ENCODE peak calls at places on chromosomes 12 and 14, in nine cellular contexts. One of them, this sample, is unnamed.

GRCh38 chr14:53608369-53608768 is 348.3 kb downstream of the BMP4 start:
- DNase-seq in pancreas: peak; percentile 15
- DNase-seq in AG10803: no peak
- DNase-seq in fibroblast of mammary gland: peak; percentile 25
- DNase-seq in fibroblast of lung: no peak
- DNase-seq in astrocyte: no peak
- DNase-seq in fibroblast of the aortic adventitia: no peak
- DNase-seq in astrocyte of the spinal cord: no peak
- DNase-seq in epithelial cell of esophagus: peak; percentile 97
- DNase-seq in this sample: peak; percentile 1

GRCh38 chr12:24991209-24992049 is 42.5 kb upstream of the BCAT1 start:
- DNase-seq in fibroblast of mammary gland: peak; percentile 70
- DNase-seq in fibroblast of the aortic adventitia: peak; percentile 76
- DNase-seq in astrocyte of the spinal cord: peak; percentile 75
- DNase-seq in astrocyte: peak; percentile 32
- DNase-seq in pancreas: no peak
- DNase-seq in AG10803: peak; percentile 58
- DNase-seq in epithelial cell of esophagus: peak; percentile 76
- DNase-seq in fibroblast of lung: peak; percentile 46
- DNase-seq in this sample: peak; percentile 78

GRCh38 chr12:12804011-12804410 is 9.1 kb upstream of the DDX47 start:
- DNase-seq in astrocyte of the spinal cord: peak; percentile 41
- DNase-seq in fibroblast of mammary gland: peak; percentile 45
- DNase-seq in epithelial cell of esophagus: peak; percentile 86
- DNase-seq in AG10803: no peak
- DNase-seq in pancreas: no peak
- DNase-seq in fibroblast of the aortic adventitia: no peak
- DNase-seq in fibroblast of lung: peak; percentile 39
- DNase-seq in astrocyte: no peak
- DNase-seq in this sample: no peak

GRCh38 chr12:80565276-80565675 is 121.2 kb downstream of the PTPRQ start:
- DNase-seq in astrocyte of the spinal cord: peak; percentile 55
- DNase-seq in pancreas: no peak
- DNase-seq in epithelial cell of esophagus: peak; percentile 38
- DNase-seq in fibroblast of mammary gland: no peak
- DNase-seq in astrocyte: peak; percentile 44
- DNase-seq in fibroblast of the aortic adventitia: peak; percentile 43
- DNase-seq in AG10803: peak; percentile 25
- DNase-seq in fibroblast of lung: peak; percentile 44
- DNase-seq in this sample: peak; percentile 59

GRCh38 chr14:98931911-98932310 is 340.1 kb downstream of the BCL11B start:
- DNase-seq in fibroblast of the aortic adventitia: no peak
- DNase-seq in epithelial cell of esophagus: no peak
- DNase-seq in AG10803: no peak
- DNase-seq in fibroblast of mammary gland: no peak
- DNase-seq in astrocyte: no peak
- DNase-seq in pancreas: no peak
- DNase-seq in astrocyte of the spinal cord: no peak
- DNase-seq in fibroblast of lung: no peak
- DNase-seq in this sample: no peak

GRCh38 chr14:48937796-48938195 is 648.4 kb downstream of the RPS29 start:
- DNase-seq in pancreas: no peak
- DNase-seq in epithelial cell of esophagus: peak; percentile 2
- DNase-seq in astrocyte of the spinal cord: peak; percentile 59
- DNase-seq in fibroblast of mammary gland: peak; percentile 36
- DNase-seq in fibroblast of the aortic adventitia: no peak
- DNase-seq in astrocyte: peak; percentile 64
- DNase-seq in fibroblast of lung: peak; percentile 70
- DNase-seq in AG10803: peak; percentile 6
- DNase-seq in this sample: peak; percentile 0

GRCh38 chr12:127241056-127241830 is 1025.7 kb upstream of the TMEM132C start:
- DNase-seq in astrocyte: peak; percentile 87
- DNase-seq in fibroblast of mammary gland: peak; percentile 89
- DNase-seq in astrocyte of the spinal cord: no peak
- DNase-seq in pancreas: no peak
- DNase-seq in fibroblast of the aortic adventitia: peak; percentile 46
- DNase-seq in AG10803: peak; percentile 34
- DNase-seq in fibroblast of lung: peak; percentile 89
- DNase-seq in epithelial cell of esophagus: peak; percentile 96
- DNase-seq in this sample: peak; percentile 25

GRCh38 chr14:85934123-85934885 is 404.4 kb downstream of the FLRT2 start:
- DNase-seq in astrocyte: no peak
- DNase-seq in astrocyte of the spinal cord: peak; percentile 18
- DNase-seq in fibroblast of the aortic adventitia: peak; percentile 4
- DNase-seq in pancreas: no peak
- DNase-seq in fibroblast of lung: peak; percentile 0
- DNase-seq in fibroblast of mammary gland: peak; percentile 41
- DNase-seq in epithelial cell of esophagus: peak; percentile 2
- DNase-seq in AG10803: peak; percentile 4
- DNase-seq in this sample: peak; percentile 39

GRCh38 chr12:132024758-132025157 is 75.0 kb downstream of the EP400 start:
- DNase-seq in epithelial cell of esophagus: no peak
- DNase-seq in astrocyte of the spinal cord: no peak
- DNase-seq in fibroblast of the aortic adventitia: no peak
- DNase-seq in pancreas: no peak
- DNase-seq in astrocyte: no peak
- DNase-seq in fibroblast of mammary gland: no peak
- DNase-seq in fibroblast of lung: no peak
- DNase-seq in AG10803: no peak
- DNase-seq in this sample: no peak

GRCh38 chr14:100271247-100271939 is 32.4 kb downstream of the YY1 start:
- DNase-seq in epithelial cell of esophagus: peak; percentile 58
- DNase-seq in fibroblast of lung: no peak
- DNase-seq in astrocyte: no peak
- DNase-seq in fibroblast of mammary gland: peak; percentile 25
- DNase-seq in pancreas: peak; percentile 80
- DNase-seq in fibroblast of the aortic adventitia: peak; percentile 48
- DNase-seq in AG10803: peak; percentile 6
- DNase-seq in astrocyte of the spinal cord: peak; percentile 19
- DNase-seq in this sample: peak; percentile 45

GRCh38 chr14:99188721-99189120 is 83.3 kb downstream of the BCL11B start:
- DNase-seq in fibroblast of mammary gland: no peak
- DNase-seq in epithelial cell of esophagus: no peak
- DNase-seq in astrocyte: no peak
- DNase-seq in fibroblast of the aortic adventitia: no peak
- DNase-seq in pancreas: no peak
- DNase-seq in AG10803: no peak
- DNase-seq in astrocyte of the spinal cord: no peak
- DNase-seq in fibroblast of lung: no peak
- DNase-seq in this sample: no peak

GRCh38 chr12:76680940-76681339 is 83.0 kb upstream of the ZDHHC17 start:
- DNase-seq in astrocyte: peak; percentile 80
- DNase-seq in AG10803: peak; percentile 90
- DNase-seq in fibroblast of the aortic adventitia: peak; percentile 15
- DNase-seq in epithelial cell of esophagus: no peak
- DNase-seq in fibroblast of mammary gland: no peak
- DNase-seq in fibroblast of lung: peak; percentile 82
- DNase-seq in pancreas: no peak
- DNase-seq in astrocyte of the spinal cord: peak; percentile 25
- DNase-seq in this sample: peak; percentile 39

GRCh38 chr12:1574863-1575254 is 19.5 kb downstream of the FBXL14 start:
- DNase-seq in astrocyte: no peak
- DNase-seq in astrocyte of the spinal cord: peak; percentile 61
- DNase-seq in fibroblast of mammary gland: no peak
- DNase-seq in epithelial cell of esophagus: no peak
- DNase-seq in AG10803: no peak
- DNase-seq in pancreas: no peak
- DNase-seq in fibroblast of lung: no peak
- DNase-seq in fibroblast of the aortic adventitia: no peak
- DNase-seq in this sample: peak; percentile 45

GRCh38 chr12:11884661-11885060 is 186.1 kb upstream of the BCL2L14 start:
- DNase-seq in fibroblast of mammary gland: peak; percentile 43
- DNase-seq in fibroblast of the aortic adventitia: no peak
- DNase-seq in astrocyte: no peak
- DNase-seq in fibroblast of lung: no peak
- DNase-seq in astrocyte of the spinal cord: no peak
- DNase-seq in epithelial cell of esophagus: peak; percentile 57
- DNase-seq in pancreas: no peak
- DNase-seq in AG10803: no peak
- DNase-seq in this sample: peak; percentile 18

GRCh38 chr12:7217475-7218069 is 28.1 kb downstream of the PEX5 start:
- DNase-seq in fibroblast of the aortic adventitia: no peak
- DNase-seq in pancreas: no peak
- DNase-seq in fibroblast of mammary gland: no peak
- DNase-seq in epithelial cell of esophagus: no peak
- DNase-seq in astrocyte: no peak
- DNase-seq in astrocyte of the spinal cord: no peak
- DNase-seq in fibroblast of lung: no peak
- DNase-seq in AG10803: no peak
- DNase-seq in this sample: no peak

GRCh38 chr14:19828314-19828713 is 24.7 kb downstream of the OR4N2 start:
- DNase-seq in fibroblast of lung: no peak
- DNase-seq in pancreas: no peak
- DNase-seq in fibroblast of mammary gland: no peak
- DNase-seq in AG10803: no peak
- DNase-seq in epithelial cell of esophagus: no peak
- DNase-seq in fibroblast of the aortic adventitia: no peak
- DNase-seq in astrocyte: no peak
- DNase-seq in astrocyte of the spinal cord: no peak
- DNase-seq in this sample: no peak

GRCh38 chr14:71133296-71133695 is 226.0 kb downstream of the PCNX1 start:
- DNase-seq in astrocyte: no peak
- DNase-seq in astrocyte of the spinal cord: no peak
- DNase-seq in epithelial cell of esophagus: no peak
- DNase-seq in pancreas: no peak
- DNase-seq in fibroblast of lung: no peak
- DNase-seq in fibroblast of the aortic adventitia: no peak
- DNase-seq in fibroblast of mammary gland: no peak
- DNase-seq in AG10803: no peak
- DNase-seq in this sample: no peak

GRCh38 chr14:74242055-74243042 is 3.1 kb downstream of the VSX2 start:
- DNase-seq in astrocyte of the spinal cord: peak; percentile 2
- DNase-seq in pancreas: no peak
- DNase-seq in fibroblast of lung: no peak
- DNase-seq in AG10803: no peak
- DNase-seq in fibroblast of mammary gland: no peak
- DNase-seq in epithelial cell of esophagus: no peak
- DNase-seq in astrocyte: no peak
- DNase-seq in fibroblast of the aortic adventitia: no peak
- DNase-seq in this sample: no peak

DNA sequence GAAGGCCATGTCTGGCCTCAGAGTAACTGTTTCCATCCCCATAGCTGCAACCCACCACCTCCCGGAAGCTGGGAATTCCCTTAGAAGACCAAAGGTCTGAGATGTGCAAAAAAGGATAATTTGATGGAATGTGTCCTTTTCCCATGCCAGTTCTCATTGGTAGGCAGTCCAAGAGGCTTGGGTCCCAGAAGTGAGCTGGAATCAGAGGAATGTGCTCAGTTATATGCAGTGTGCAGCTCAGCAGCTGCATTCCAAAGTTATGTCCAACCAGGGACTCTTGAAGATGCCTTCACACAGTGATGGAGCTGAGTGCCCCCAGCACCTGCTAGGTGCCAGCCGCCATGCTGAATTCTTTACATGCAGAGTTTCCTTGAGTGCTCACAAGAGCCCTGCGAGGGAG is 583.9 kb upstream of the TBX3 start:
- DNase-seq in fibroblast of the aortic adventitia: peak; percentile 33
- DNase-seq in epithelial cell of esophagus: no peak
- DNase-seq in AG10803: peak; percentile 72
- DNase-seq in fibroblast of mammary gland: no peak
- DNase-seq in pancreas: no peak
- DNase-seq in astrocyte of the spinal cord: no peak
- DNase-seq in astrocyte: no peak
- DNase-seq in fibroblast of lung: no peak
- DNase-seq in this sample: no peak
- TF ChIP-seq CTCF in fibroblast of the aortic adventitia: no peak
- TF ChIP-seq CTCF in epithelial cell of esophagus: no peak
- TF ChIP-seq CTCF in AG10803: no peak
- TF ChIP-seq CTCF in fibroblast of mammary gland: no peak
- TF ChIP-seq CTCF in pancreas: no peak
- TF ChIP-seq CTCF in astrocyte of the spinal cord: no peak
- TF ChIP-seq CTCF in astrocyte: no peak
- TF ChIP-seq CTCF in fibroblast of lung: no peak
- TF ChIP-seq CTCF in this sample: no peak

GRCh38 chr14:77039285-77040058 is 11.0 kb upstream of the IRF2BPL start:
- DNase-seq in pancreas: no peak
- DNase-seq in fibroblast of mammary gland: no peak
- DNase-seq in astrocyte of the spinal cord: peak; percentile 81
- DNase-seq in astrocyte: peak; percentile 63
- DNase-seq in fibroblast of lung: peak; percentile 68
- DNase-seq in epithelial cell of esophagus: no peak
- DNase-seq in AG10803: peak; percentile 69
- DNase-seq in fibroblast of the aortic adventitia: peak; percentile 77
- DNase-seq in this sample: peak; percentile 76

GRCh38 chr14:77040995-77041744 is 12.7 kb upstream of the IRF2BPL start:
- DNase-seq in astrocyte of the spinal cord: no peak
- DNase-seq in fibroblast of mammary gland: no peak
- DNase-seq in astrocyte: no peak
- DNase-seq in fibroblast of the aortic adventitia: no peak
- DNase-seq in pancreas: no peak
- DNase-seq in epithelial cell of esophagus: no peak
- DNase-seq in AG10803: no peak
- DNase-seq in fibroblast of lung: no peak
- DNase-seq in this sample: no peak

GRCh38 chr14:77040309-77040994 is 11.9 kb upstream of the IRF2BPL start:
- DNase-seq in fibroblast of mammary gland: peak; percentile 98
- DNase-seq in pancreas: peak; percentile 100
- DNase-seq in astrocyte: peak; percentile 97
- DNase-seq in fibroblast of the aortic adventitia: peak; percentile 100
- DNase-seq in astrocyte of the spinal cord: peak; percentile 99
- DNase-seq in epithelial cell of esophagus: peak; percentile 90
- DNase-seq in AG10803: peak; percentile 96
- DNase-seq in fibroblast of lung: peak; percentile 98
- DNase-seq in this sample: peak; percentile 100

GRCh38 chr14:77037886-77038511 is 9.5 kb upstream of the IRF2BPL start:
- DNase-seq in fibroblast of mammary gland: no peak
- DNase-seq in fibroblast of lung: peak; percentile 72
- DNase-seq in epithelial cell of esophagus: no peak
- DNase-seq in fibroblast of the aortic adventitia: peak; percentile 33
- DNase-seq in astrocyte: peak; percentile 50
- DNase-seq in AG10803: no peak
- DNase-seq in pancreas: no peak
- DNase-seq in astrocyte of the spinal cord: no peak
- DNase-seq in this sample: peak; percentile 57

GRCh38 chr14:77040059-77040308 is 11.5 kb upstream of the IRF2BPL start:
- DNase-seq in astrocyte: no peak
- DNase-seq in astrocyte of the spinal cord: no peak
- DNase-seq in AG10803: no peak
- DNase-seq in epithelial cell of esophagus: no peak
- DNase-seq in pancreas: no peak
- DNase-seq in fibroblast of mammary gland: no peak
- DNase-seq in fibroblast of the aortic adventitia: no peak
- DNase-seq in fibroblast of lung: no peak
- DNase-seq in this sample: no peak
- H3K4me3 ChIP-seq in astrocyte: peak overlapping the region; percentile 30
- H3K4me3 ChIP-seq in astrocyte of the spinal cord: peak overlapping the region; percentile 12
- H3K4me3 ChIP-seq in AG10803: peak overlapping the region; percentile 50
- H3K4me3 ChIP-seq in epithelial cell of esophagus: peak overlapping the region; percentile 11
- H3K4me3 ChIP-seq in pancreas: peak overlapping the region; percentile 30
- H3K4me3 ChIP-seq in fibroblast of mammary gland: peak overlapping the region; percentile 37
- H3K4me3 ChIP-seq in fibroblast of the aortic adventitia: peak overlapping the region; percentile 43
- H3K4me3 ChIP-seq in fibroblast of lung: peak overlapping the region; percentile 49
- H3K4me3 ChIP-seq in this sample: no peak overlapping the region

GRCh38 chr12:109719123-109720022 is 5.7 kb downstream of the FAM222A start:
- DNase-seq in AG10803: no peak
- DNase-seq in fibroblast of mammary gland: no peak
- DNase-seq in epithelial cell of esophagus: peak; percentile 21
- DNase-seq in astrocyte: no peak
- DNase-seq in pancreas: no peak
- DNase-seq in astrocyte of the spinal cord: no peak
- DNase-seq in fibroblast of the aortic adventitia: no peak
- DNase-seq in fibroblast of lung: no peak
- DNase-seq in this sample: no peak
- TF ChIP-seq CTCF in AG10803: peak; percentile 39
- TF ChIP-seq CTCF in fibroblast of mammary gland: peak; percentile 21
- TF ChIP-seq CTCF in epithelial cell of esophagus: peak; percentile 36
- TF ChIP-seq CTCF in astrocyte: no peak
- TF ChIP-seq CTCF in pancreas: no peak
- TF ChIP-seq CTCF in astrocyte of the spinal cord: peak; percentile 44
- TF ChIP-seq CTCF in fibroblast of the aortic adventitia: peak; percentile 26
- TF ChIP-seq CTCF in fibroblast of lung: peak; percentile 3
- TF ChIP-seq CTCF in this sample: peak; percentile 8

GRCh38 chr12:47828008-47828966 is 8.6 kb upstream of the HDAC7 start:
- DNase-seq in epithelial cell of esophagus: no peak
- DNase-seq in fibroblast of mammary gland: no peak
- DNase-seq in pancreas: no peak
- DNase-seq in astrocyte of the spinal cord: no peak
- DNase-seq in AG10803: no peak
- DNase-seq in fibroblast of lung: no peak
- DNase-seq in fibroblast of the aortic adventitia: no peak
- DNase-seq in astrocyte: no peak
- DNase-seq in this sample: no peak
- H3K4me3 ChIP-seq in epithelial cell of esophagus: no peak overlapping the region
- H3K4me3 ChIP-seq in fibroblast of mammary gland: no peak overlapping the region
- H3K4me3 ChIP-seq in pancreas: no peak overlapping the region
- H3K4me3 ChIP-seq in astrocyte of the spinal cord: no peak overlapping the region
- H3K4me3 ChIP-seq in AG10803: no peak overlapping the region
- H3K4me3 ChIP-seq in fibroblast of lung: no peak overlapping the region
- H3K4me3 ChIP-seq in fibroblast of the aortic adventitia: no peak overlapping the region
- H3K4me3 ChIP-seq in astrocyte: no peak overlapping the region
- H3K4me3 ChIP-seq in this sample: no peak overlapping the region